ENCODE peak calls at places on chromosomes 13 and 19, in nine cellular contexts. L, P, O, V, U, K, N, Z and F are unnamed samples.

GRCh38 chr13:72864142-72865035 is 82.5 kb downstream of the PIBF1 start:
- DNase-seq in L (no peak), P (no peak), O (no peak), V (no peak), U (no peak), K (peak; percentile 46), N (no peak), Z (no peak), F (no peak)

GRCh38 chr13:102654786-102655185 is 40.1 kb downstream of the METTL21C start:
- DNase-seq in L (no peak), P (no peak), O (no peak), V (no peak), U (no peak), K (no peak), N (no peak), Z (peak; percentile 11), F (no peak)

GRCh38 chr13:43132228-43132627 is 108.8 kb downstream of the DNAJC15 start:
- DNase-seq in L (no peak), P (peak; percentile 47), O (no peak), V (no peak), U (no peak), K (peak; percentile 53), N (no peak), Z (peak; percentile 94), F (no peak)

GRCh38 chr19:41917676-41918075 is 10.6 kb downstream of the ERFL start:
- DNase-seq in L (no peak), P (no peak), O (no peak), V (no peak), U (no peak), K (no peak), N (no peak), Z (no peak), F (no peak)

GRCh38 chr13:94419304-94419943 is 60.1 kb downstream of the DCT start:
- DNase-seq in L (no peak), P (no peak), O (peak; percentile 39), V (no peak), U (peak; percentile 63), K (peak; percentile 48), N (no peak), Z (no peak), F (no peak)

GRCh38 chr19:13401388-13401787 is 104.9 kb downstream of the CACNA1A start:
- DNase-seq in L (no peak), P (peak; percentile 34), O (no peak), V (no peak), U (no peak), K (peak; percentile 33), N (no peak), Z (peak; percentile 76), F (peak; percentile 49)

GRCh38 chr19:18414504-18415176 is 4.6 kb upstream of the SSBP4 start:
- DNase-seq in L (no peak), P (no peak), O (no peak), V (no peak), U (no peak), K (no peak), N (no peak), Z (no peak), F (no peak)

GRCh38 chr13:42377640-42378382 is 105.9 kb downstream of the AKAP11 start:
- DNase-seq in L (no peak), P (no peak), O (no peak), V (no peak), U (no peak), K (peak; percentile 69), N (no peak), Z (peak; percentile 87), F (peak; percentile 68)

GRCh38 chr19:49368711-49369358 is 5.2 kb downstream of the DKKL1 start:
- DNase-seq in L (no peak), P (no peak), O (no peak), V (no peak), U (no peak), K (no peak), N (no peak), Z (no peak), F (no peak)

GRCh38 chr19:27792576-27793127 is 1420.3 kb downstream of the UQCRFS1 start:
- DNase-seq in L (no peak), P (no peak), O (no peak), V (no peak), U (no peak), K (no peak), N (no peak), Z (no peak), F (no peak)

GRCh38 chr13:86476656-86477055 is 677.4 kb upstream of the SLITRK6 start:
- DNase-seq in L (no peak), P (no peak), O (no peak), V (no peak), U (no peak), K (no peak), N (no peak), Z (no peak), F (no peak)

GRCh38 chr13:74990992-74991391 is 491.0 kb downstream of the TBC1D4 start:
- DNase-seq in L (no peak), P (no peak), O (no peak), V (no peak), U (no peak), K (no peak), N (no peak), Z (no peak), F (no peak)

GRCh38 chr13:63636231-63636993 is 2220.8 kb upstream of the PCDH20 start:
- DNase-seq in L (no peak), P (peak; percentile 15), O (no peak), V (no peak), U (no peak), K (peak; percentile 23), N (no peak), Z (peak; percentile 14), F (peak; percentile 5)

GRCh38 chr19:48361912-48362311 is 1.8 kb downstream of the TMEM143 start:
- DNase-seq in L (no peak), P (no peak), O (no peak), V (no peak), U (no peak), K (no peak), N (no peak), Z (no peak), F (no peak)

GRCh38 chr13:79901336-79901735 is 420.4 kb downstream of the NDFIP2 start:
- DNase-seq in L (no peak), P (peak; percentile 46), O (no peak), V (no peak), U (no peak), K (no peak), N (no peak), Z (peak; percentile 61), F (no peak)

GRCh38 chr19:47230122-47230920 is 678 bp downstream of the BBC3 start:
- DNase-seq in L (no peak), P (peak; percentile 69), O (peak; percentile 87), V (peak; percentile 69), U (no peak), K (peak; percentile 36), N (no peak), Z (peak; percentile 42), F (no peak)

GRCh38 chr19:7729211-7729610 is 2.7 kb downstream of the CLEC4G start:
- DNase-seq in L (no peak), P (no peak), O (no peak), V (no peak), U (no peak), K (no peak), N (no peak), Z (no peak), F (no peak)

GRCh38 chr13:48038763-48039162 is 1.2 kb downstream of the NUDT15 start:
- DNase-seq in L (no peak), P (no peak), O (no peak), V (no peak), U (no peak), K (no peak), N (no peak), Z (peak; percentile 88), F (no peak)

GRCh38 chr19:27679399-27679798 is 1533.6 kb downstream of the UQCRFS1 start:
- DNase-seq in L (no peak), P (no peak), O (no peak), V (no peak), U (no peak), K (no peak), N (no peak), Z (no peak), F (no peak)

GRCh38 chr13:27962128-27962841 is 6.8 kb downstream of the CDX2 start:
- DNase-seq in L (no peak), P (no peak), O (no peak), V (no peak), U (no peak), K (no peak), N (no peak), Z (peak; percentile 36), F (no peak)

GRCh38 chr13:108274718-108275117 is 5.2 kb downstream of the TNFSF13B start:
- DNase-seq in L (no peak), P (no peak), O (no peak), V (no peak), U (no peak), K (no peak), N (no peak), Z (no peak), F (no peak)

GRCh38 chr19:19447536-19448237 is 42.2 kb downstream of the GATAD2A start:
- DNase-seq in L (no peak), P (no peak), O (peak; percentile 58), V (no peak), U (no peak), K (no peak), N (no peak), Z (no peak), F (no peak)
- H3K4me3 ChIP-seq in L (no peak overlapping the region), P (no peak overlapping the region), O (no peak overlapping the region), V (no peak overlapping the region), U (no peak overlapping the region), K (no peak overlapping the region), N (no peak overlapping the region), Z (no peak overlapping the region), F (no peak overlapping the region)

DNA sequence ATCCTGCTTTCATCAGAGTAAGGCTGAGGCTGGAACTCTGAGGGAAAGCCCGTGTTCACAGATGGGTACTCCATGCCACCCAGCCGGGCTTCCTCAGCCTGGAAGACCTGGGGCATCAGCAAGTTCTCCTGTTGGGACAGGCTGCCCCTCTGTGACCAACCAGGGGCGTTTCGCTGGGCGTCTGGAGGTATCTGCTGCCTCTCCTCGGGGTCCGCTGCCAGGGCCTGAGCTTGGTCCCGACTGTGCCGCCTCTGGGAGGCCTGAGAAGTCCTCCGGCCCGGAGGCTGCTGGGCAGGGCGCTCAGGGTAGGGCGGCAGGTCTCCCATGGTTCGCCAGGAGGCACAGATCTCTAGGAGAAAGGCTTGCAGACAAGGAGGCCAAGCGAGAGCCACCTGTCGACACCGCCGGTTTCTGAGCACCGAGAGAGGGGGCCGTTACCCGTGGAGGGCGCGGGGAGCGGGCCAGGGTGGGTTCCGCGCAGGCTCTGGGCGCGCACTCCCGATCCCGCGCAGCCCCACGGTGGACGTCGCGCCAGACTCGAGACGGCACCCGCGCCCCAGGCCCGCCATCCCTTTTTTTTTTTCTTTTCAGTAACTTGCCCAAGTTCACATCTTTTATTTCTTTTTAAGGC is at the start of gene RSPH6A:
- DNase-seq in L (no peak), P (peak; percentile 16), O (no peak), V (no peak), U (no peak), K (no peak), N (no peak), Z (peak; percentile 53), F (no peak)
- H3K4me3 ChIP-seq in L (peak within 1 kb of the TSS; percentile 37), P (no peak within 1 kb of the TSS), O (no peak within 1 kb of the TSS), V (peak within 1 kb of the TSS; percentile 1), U (peak within 1 kb of the TSS; percentile 9), K (peak within 1 kb of the TSS; percentile 20), N (peak within 1 kb of the TSS; percentile 14), Z (peak within 1 kb of the TSS; percentile 61), F (no peak within 1 kb of the TSS)

GRCh38 chr13:90826688-90827087 is 520.8 kb upstream of the MIR17HG start:
- DNase-seq in L (no peak), P (no peak), O (no peak), V (no peak), U (no peak), K (no peak), N (no peak), Z (no peak), F (no peak)
- H3K4me3 ChIP-seq in L (no peak overlapping the region), P (no peak overlapping the region), O (no peak overlapping the region), V (no peak overlapping the region), U (no peak overlapping the region), K (no peak overlapping the region), N (no peak overlapping the region), Z (no peak overlapping the region), F (no peak overlapping the region)

GRCh38 chr13:36920612-36921185 is 661 bp upstream of the SMAD9 start:
- DNase-seq in L (no peak), P (no peak), O (no peak), V (no peak), U (no peak), K (no peak), N (no peak), Z (peak; percentile 47), F (no peak)
- H3K4me3 ChIP-seq in L (peak overlapping the region; percentile 67), P (peak overlapping the region; percentile 55), O (no peak overlapping the region), V (no peak overlapping the region), U (peak overlapping the region; percentile 48), K (peak overlapping the region; percentile 75), N (peak overlapping the region; percentile 81), Z (no peak overlapping the region), F (no peak overlapping the region)